ENCODE peak calls at places on chromosomes 1 and 21, in ten cellular contexts. N, T, R, L, E, Z, G, J, D and U are unnamed samples.

GRCh38 chr1:163796394-163796821 is 474.7 kb downstream of the NUF2 start:
- DNase-seq in N (peak), G (peak), L (no peak), J (peak), D (no peak), T (no peak), E (no peak), Z (no peak), R (no peak), U (no peak)

GRCh38 chr1:147486876-147487656 is 54.2 kb upstream of the BCL9 start:
- DNase-seq in R (no peak), E (no peak), J (no peak), Z (no peak), N (no peak), D (no peak), T (no peak), L (no peak), G (no peak), U (no peak)

GRCh38 chr1:184387871-184388670 is 1.2 kb downstream of the C1orf21 start:
- DNase-seq in Z (no peak), J (peak), L (peak), N (peak), D (no peak), G (peak), R (no peak), T (no peak), E (no peak), U (peak)

GRCh38 chr1:36557041-36558000 is 74.6 kb upstream of the CSF3R start:
- DNase-seq in R (peak), D (peak), J (no peak), Z (peak), N (no peak), G (no peak), L (no peak), E (no peak), T (no peak), U (no peak)

GRCh38 chr1:93579891-93580290 is 101.7 kb downstream of the BCAR3 start:
- DNase-seq in T (peak), Z (no peak), L (no peak), J (peak), E (no peak), R (no peak), N (peak), G (peak), D (no peak), U (no peak)

GRCh38 chr1:12477301-12477700 is 140.7 kb downstream of the DHRS3 start:
- DNase-seq in R (no peak), L (no peak), Z (no peak), G (no peak), N (no peak), J (no peak), E (no peak), D (no peak), T (no peak), U (no peak)

GRCh38 chr1:64121766-64122385 is 81.5 kb upstream of the UBE2U start:
- DNase-seq in J (no peak), T (no peak), N (peak), R (no peak), D (no peak), G (no peak), Z (no peak), E (no peak), L (no peak), U (no peak)

GRCh38 chr1:180155202-180155682 is 573 bp downstream of the QSOX1 start:
- DNase-seq in R (no peak), T (peak), Z (no peak), L (no peak), N (no peak), E (peak), J (no peak), G (peak), D (no peak), U (no peak)

GRCh38 chr21:44865561-44866280 is 7.8 kb downstream of the PTTG1IP start:
- DNase-seq in G (no peak), J (peak), R (no peak), T (no peak), E (no peak), D (no peak), Z (no peak), L (peak), N (no peak), U (no peak)

GRCh38 chr1:42168397-42168682 is 3.8 kb upstream of the GUCA2A start:
- DNase-seq in L (no peak), R (no peak), G (no peak), Z (no peak), D (no peak), N (no peak), E (no peak), T (peak), J (no peak), U (no peak)

GRCh38 chr1:12511516-12512468 is 106.2 kb downstream of the DHRS3 start:
- DNase-seq in E (no peak), T (no peak), G (no peak), J (peak), R (no peak), Z (no peak), N (peak), D (no peak), L (no peak), U (no peak)

GRCh38 chr1:26540346-26540745 is 10.8 kb downstream of the RPS6KA1 start:
- DNase-seq in E (no peak), L (no peak), D (no peak), Z (no peak), T (no peak), G (no peak), N (no peak), J (no peak), R (no peak), U (no peak)

GRCh38 chr1:26539722-26540121 is 10.2 kb downstream of the RPS6KA1 start:
- DNase-seq in D (peak), E (no peak), N (peak), T (no peak), J (peak), G (no peak), R (peak), Z (no peak), L (no peak), U (no peak)

GRCh38 chr1:26536521-26536920 is 7.0 kb downstream of the RPS6KA1 start:
- DNase-seq in L (no peak), D (no peak), N (no peak), Z (no peak), G (no peak), J (no peak), T (no peak), R (peak), E (no peak), U (no peak)

GRCh38 chr1:26537951-26538352 is 8.4 kb downstream of the RPS6KA1 start:
- DNase-seq in R (peak), E (no peak), Z (no peak), J (peak), L (no peak), T (peak), G (no peak), D (no peak), N (peak), U (peak)

DNA sequence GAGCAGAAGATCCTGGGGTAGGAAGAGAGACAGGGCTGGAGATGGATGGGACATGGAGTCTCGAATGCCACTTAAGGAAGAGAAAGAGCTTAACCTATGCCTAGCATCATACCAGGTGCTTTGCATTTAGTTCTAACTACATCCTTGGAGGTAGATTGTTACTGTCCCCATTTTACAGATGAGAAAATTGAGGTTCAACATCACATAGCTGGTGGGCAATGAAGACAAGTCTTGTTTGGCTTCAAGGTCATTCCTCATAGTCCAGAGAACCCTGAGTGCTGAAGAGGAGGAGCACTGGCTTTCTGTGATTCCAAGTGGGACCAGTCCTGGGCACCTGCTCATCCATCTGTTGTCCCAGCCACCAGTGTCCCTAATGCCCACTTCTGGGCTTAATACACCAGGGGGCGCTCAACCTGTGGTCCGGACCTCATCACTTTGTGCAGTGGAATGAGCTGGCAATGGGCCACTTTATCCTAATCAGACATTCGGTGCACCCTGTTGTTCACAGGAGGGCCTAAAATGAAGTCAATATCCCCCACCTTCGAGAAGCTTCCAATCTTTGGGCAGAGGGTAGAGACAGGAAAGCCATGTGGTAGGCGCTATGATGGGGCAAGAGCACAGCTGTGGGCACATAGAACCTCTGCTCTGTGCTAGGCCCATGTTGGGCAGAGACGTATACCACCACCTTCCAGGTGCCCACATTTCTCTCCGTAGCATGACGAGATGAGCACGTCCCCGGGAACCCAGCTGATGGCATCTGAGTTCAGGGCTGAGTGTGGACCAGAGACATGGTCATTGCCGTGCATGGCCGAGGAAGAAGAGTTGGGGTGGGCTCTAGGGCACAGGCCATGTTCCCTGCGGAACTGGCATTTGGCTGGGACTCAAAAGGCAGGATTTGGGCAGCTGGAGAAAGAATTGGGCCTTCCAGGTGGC is 9.2 kb downstream of the RPS6KA1 start:
- DNase-seq in E (no peak), Z (no peak), D (peak), N (peak), R (peak), G (peak), L (no peak), J (peak), T (peak), U (peak)
- TF ChIP-seq CTCF in E (no peak), Z (peak), D (no peak), N (peak), R (peak), G (peak), L (peak), J (peak), T (peak), U (peak)

GRCh38 chr1:5596651-5597050 is 395.6 kb downstream of the NPHP4 start:
- DNase-seq in T (no peak), Z (no peak), N (no peak), J (no peak), E (no peak), R (peak), D (peak), L (no peak), G (no peak), U (no peak)

GRCh38 chr1:5598824-5599395 is 393.3 kb downstream of the NPHP4 start:
- DNase-seq in G (no peak), Z (no peak), J (no peak), E (no peak), D (no peak), T (no peak), N (no peak), L (no peak), R (peak), U (no peak)

GRCh38 chr1:5599541-5599940 is 392.7 kb downstream of the NPHP4 start:
- DNase-seq in E (no peak), Z (no peak), J (no peak), G (no peak), D (no peak), L (no peak), T (no peak), R (peak), N (no peak), U (no peak)

GRCh38 chr1:5597171-5597864 is 394.9 kb downstream of the NPHP4 start:
- DNase-seq in R (no peak), E (no peak), Z (no peak), G (no peak), D (no peak), J (no peak), L (no peak), T (no peak), N (no peak), U (no peak)

GRCh38 chr1:5597991-5598823 is 394.0 kb downstream of the NPHP4 start:
- DNase-seq in Z (no peak), R (peak), J (no peak), G (peak), L (no peak), N (no peak), E (no peak), T (no peak), D (no peak), U (no peak)
- TF ChIP-seq CTCF in Z (no peak), R (peak), J (no peak), G (no peak), L (no peak), N (no peak), E (no peak), T (peak), D (no peak), U (peak)

GRCh38 chr21:28738882-28739281 is 253.8 kb downstream of the LTN1 start:
- DNase-seq in E (no peak), T (no peak), R (no peak), Z (no peak), J (no peak), N (no peak), D (no peak), G (no peak), L (no peak), U (no peak)

GRCh38 chr21:28743723-28744122 is 249.0 kb downstream of the LTN1 start:
- DNase-seq in N (no peak), G (no peak), Z (no peak), R (no peak), J (no peak), L (no peak), D (no peak), T (no peak), E (no peak), U (no peak)

GRCh38 chr21:28746166-28746565 is 246.5 kb downstream of the LTN1 start:
- DNase-seq in J (no peak), L (no peak), N (peak), E (no peak), D (no peak), T (no peak), Z (no peak), R (no peak), G (no peak), U (no peak)

GRCh38 chr21:28745131-28746055 is 247.3 kb downstream of the LTN1 start:
- DNase-seq in L (peak), J (peak), G (peak), E (peak), Z (peak), D (peak), T (peak), N (peak), R (peak), U (peak)

DNA sequence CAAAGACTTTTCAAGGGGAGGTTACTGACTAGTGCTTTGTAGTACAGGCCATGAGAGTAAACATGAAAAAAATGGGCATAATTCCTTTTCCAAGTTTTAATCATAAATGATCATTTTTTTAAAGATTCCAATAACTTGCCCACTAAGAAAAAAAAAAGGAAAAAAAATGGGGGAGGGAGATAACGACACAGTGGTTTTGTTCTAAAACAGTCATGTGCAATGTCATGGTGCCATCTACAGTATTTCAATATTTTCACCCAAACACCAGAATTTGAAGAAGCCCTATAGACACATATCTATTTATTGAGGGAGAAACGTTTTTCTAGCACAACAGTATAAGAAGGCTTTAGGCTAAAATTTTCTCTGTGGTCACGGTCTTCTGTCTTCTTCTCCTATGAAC is 250.2 kb downstream of the LTN1 start:
- DNase-seq in L (no peak), Z (no peak), R (no peak), E (no peak), G (peak), N (peak), T (no peak), J (peak), D (no peak), U (no peak)
- TF ChIP-seq CTCF in L (peak), Z (peak), R (peak), E (no peak), G (peak), N (peak), T (no peak), J (peak), D (no peak), U (no peak)

GRCh38 chr1:224357626-224358124 is 996 bp downstream of the CNIH4 start:
- DNase-seq in J (peak), N (peak), Z (no peak), D (no peak), L (no peak), R (no peak), T (no peak), E (no peak), G (peak), U (no peak)
- TF ChIP-seq CTCF in J (no peak), N (no peak), Z (no peak), D (no peak), L (no peak), R (no peak), T (no peak), E (no peak), G (peak), U (no peak)

DNA sequence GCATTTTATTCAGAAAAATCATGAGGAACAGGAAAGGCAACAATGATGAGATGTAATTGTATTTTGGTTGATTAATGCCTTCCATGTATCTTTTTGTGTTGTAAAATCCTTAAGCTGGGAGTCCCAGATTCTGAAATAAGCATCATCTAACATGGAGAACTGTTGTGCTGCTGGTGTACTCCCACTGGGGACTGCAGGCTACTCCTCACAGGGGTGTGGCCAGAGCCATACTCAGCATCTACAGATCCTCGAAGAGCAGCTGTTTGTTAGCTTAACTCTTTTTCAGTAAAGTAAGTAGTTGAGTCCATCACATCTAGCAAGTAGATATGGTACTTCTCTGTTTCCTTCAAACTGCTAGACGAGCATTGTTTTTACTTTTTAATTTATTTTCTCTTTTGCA is 358.0 kb downstream of the BRINP3 start:
- DNase-seq in L (no peak), J (no peak), D (no peak), R (no peak), E (no peak), Z (no peak), T (no peak), G (no peak), N (no peak), U (no peak)
- TF ChIP-seq CTCF in L (no peak), J (no peak), D (no peak), R (no peak), E (no peak), Z (no peak), T (no peak), G (no peak), N (no peak), U (no peak)

GRCh38 chr1:6580588-6581270 is 935 bp downstream of the ZBTB48 start:
- DNase-seq in N (no peak), J (no peak), E (no peak), Z (no peak), D (no peak), G (no peak), R (no peak), T (no peak), L (no peak), U (no peak)
- TF ChIP-seq CTCF in N (no peak), J (no peak), E (no peak), Z (no peak), D (no peak), G (no peak), R (peak), T (no peak), L (no peak), U (no peak)

DNA sequence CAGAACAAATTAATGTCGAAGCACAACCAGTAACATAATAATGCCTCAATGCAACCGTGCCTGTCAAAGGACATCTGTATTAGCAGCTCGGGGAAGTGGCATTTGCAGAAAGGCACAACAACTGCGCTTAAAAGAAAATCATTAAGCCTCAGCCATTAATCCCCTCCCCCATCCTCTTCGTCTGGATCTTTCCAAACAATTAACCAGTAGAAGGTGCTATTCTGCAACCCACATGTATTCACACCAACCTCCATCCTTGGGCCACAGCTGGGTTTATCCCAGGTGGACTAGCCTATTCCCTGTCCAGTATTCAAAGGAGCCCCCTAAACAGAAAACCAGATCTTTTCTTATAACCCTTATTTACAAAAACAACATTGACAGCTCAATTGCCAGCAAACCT is 2.6 kb downstream of the RERE start:
- DNase-seq in E (no peak), R (no peak), G (peak), Z (no peak), D (no peak), T (no peak), L (no peak), J (no peak), N (no peak), U (no peak)
- TF ChIP-seq CTCF in E (no peak), R (peak), G (peak), Z (peak), D (no peak), T (peak), L (peak), J (no peak), N (no peak), U (peak)

GRCh38 chr1:239985044-239985443 is 106.6 kb upstream of the FMN2 start:
- DNase-seq in E (no peak), Z (no peak), J (no peak), G (no peak), T (no peak), L (no peak), N (no peak), D (no peak), R (no peak), U (no peak)

GRCh38 chr1:239987103-239987745 is 104.5 kb upstream of the FMN2 start:
- DNase-seq in G (peak), L (no peak), E (no peak), J (peak), R (no peak), Z (no peak), D (no peak), N (peak), T (no peak), U (no peak)

GRCh38 chr1:239995281-239995680 is 96.4 kb upstream of the FMN2 start:
- DNase-seq in J (no peak), L (no peak), T (no peak), G (no peak), N (no peak), D (no peak), E (no peak), Z (no peak), R (no peak), U (no peak)

GRCh38 chr1:239993333-239993732 is 98.3 kb upstream of the FMN2 start:
- DNase-seq in E (no peak), Z (no peak), L (no peak), N (no peak), T (no peak), R (no peak), D (no peak), G (no peak), J (no peak), U (no peak)

GRCh38 chr1:239989990-239990389 is 101.7 kb upstream of the FMN2 start:
- DNase-seq in D (no peak), R (no peak), G (no peak), L (no peak), T (no peak), N (no peak), E (no peak), J (no peak), Z (no peak), U (no peak)
- TF ChIP-seq CTCF in D (no peak), R (no peak), G (no peak), L (no peak), T (no peak), N (no peak), E (no peak), J (no peak), Z (no peak), U (no peak)

GRCh38 chr21:33893917-33894316 is 21.7 kb downstream of the ATP5PO start:
- DNase-seq in N (no peak), G (no peak), J (no peak), R (no peak), L (no peak), E (no peak), T (no peak), D (no peak), Z (no peak), U (no peak)

GRCh38 chr21:33895356-33895755 is 20.2 kb downstream of the ATP5PO start:
- DNase-seq in L (no peak), N (no peak), G (no peak), J (no peak), D (no peak), E (no peak), R (no peak), T (no peak), Z (no peak), U (no peak)

GRCh38 chr21:33894736-33895288 is 20.8 kb downstream of the ATP5PO start:
- DNase-seq in L (peak), R (peak), G (peak), Z (peak), J (peak), D (peak), N (peak), T (peak), E (peak), U (peak)

GRCh38 chr21:33890187-33890586 is 25.4 kb downstream of the ATP5PO start:
- DNase-seq in G (no peak), D (no peak), E (no peak), L (no peak), R (no peak), N (no peak), J (no peak), T (no peak), Z (no peak), U (no peak)

DNA sequence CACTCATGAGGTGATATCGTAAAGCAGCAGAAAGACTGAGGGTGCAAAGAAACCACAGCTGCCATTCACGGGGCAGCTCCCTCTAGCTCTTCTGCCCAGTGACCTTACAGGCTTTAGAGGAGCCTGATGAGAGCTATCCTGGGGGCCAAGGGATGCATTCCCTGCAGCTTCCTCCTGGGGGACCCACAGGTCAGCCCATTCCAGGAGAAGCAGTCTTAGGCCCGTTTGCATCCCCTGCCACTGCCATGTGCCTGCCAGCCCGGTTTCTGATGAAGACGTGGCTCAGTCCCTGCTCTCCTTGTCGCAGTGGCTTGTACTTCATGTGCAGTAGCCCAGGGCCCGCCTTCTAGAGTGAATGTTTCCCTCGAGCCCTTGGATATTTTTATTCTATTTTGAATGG is 22.8 kb downstream of the ATP5PO start:
- DNase-seq in D (no peak), R (peak), G (no peak), T (peak), L (no peak), J (no peak), E (no peak), Z (no peak), N (no peak), U (no peak)
- TF ChIP-seq CTCF in D (no peak), R (peak), G (no peak), T (peak), L (no peak), J (no peak), E (no peak), Z (no peak), N (no peak), U (no peak)